ENCODE peak calls at places on chromosomes 2 and 18, in six cellular contexts. K is heart left ventricle; I is effector memory CD4-positive, alpha-beta T cell; Q is sigmoid colon; V is HCT116; R is H9. J is an unnamed sample. For H3K4me1, the result is how much of the 10 kb centered on the place peaks cover.

GRCh38 chr2:207748993-207749392 is 20.7 kb downstream of the FZD5 start:
- DNase-seq in I (no peak), K (no peak), Q (no peak), R (no peak), V (no peak), J (no peak)

GRCh38 chr2:55864351-55865084 is 59.1 kb downstream of the EFEMP1 start:
- DNase-seq in Q (no peak), I (no peak), R (no peak), K (no peak), V (no peak), J (no peak)

GRCh38 chr2:222506230-222506934 is 82.0 kb downstream of the SGPP2 start:
- DNase-seq in Q (no peak), R (no peak), K (no peak), I (no peak), V (no peak), J (no peak)

GRCh38 chr2:79530443-79530842 is 17.6 kb downstream of the CTNNA2 start:
- DNase-seq in K (no peak), R (no peak), Q (no peak), V (no peak), I (no peak), J (no peak)

GRCh38 chr18:64103979-64104378 is 44.9 kb downstream of the LINC00305 start:
- DNase-seq in I (no peak), V (no peak), K (no peak), R (peak), Q (no peak), J (no peak)

GRCh38 chr2:215736653-215737290 is 276.6 kb downstream of the MREG start:
- DNase-seq in V (peak), R (peak), I (no peak), K (no peak), Q (no peak), J (no peak)

GRCh38 chr2:241815477-241816430 is 6.8 kb downstream of the NEU4 start:
- DNase-seq in R (peak), K (peak), I (no peak), Q (peak), V (no peak), J (peak)

GRCh38 chr18:22428672-22429071 is 11.0 kb upstream of the CTAGE1 start:
- DNase-seq in V (no peak), I (no peak), R (no peak), Q (no peak), K (no peak), J (no peak)

GRCh38 chr18:61662726-61663125 is 230.1 kb downstream of the RNF152 start:
- DNase-seq in I (no peak), K (no peak), Q (no peak), V (no peak), R (no peak), J (no peak)

GRCh38 chr2:160293401-160293911 is 93.4 kb upstream of the ITGB6 start:
- DNase-seq in K (no peak), Q (peak), I (no peak), V (no peak), R (no peak), J (peak)

GRCh38 chr2:30239308-30240161 is 8.2 kb downstream of the LBH start:
- DNase-seq in I (peak), K (peak), Q (peak), R (peak), V (peak), J (no peak)

GRCh38 chr2:152644197-152644873 is 72.9 kb downstream of the PRPF40A start:
- DNase-seq in R (no peak), V (no peak), Q (no peak), K (no peak), I (no peak), J (no peak)

GRCh38 chr2:14930441-14930840 is 297.9 kb downstream of the LRATD1 start:
- DNase-seq in V (no peak), K (no peak), R (no peak), I (no peak), Q (no peak), J (no peak)

GRCh38 chr2:163453920-163454319 is 281.9 kb downstream of the FIGN start:
- DNase-seq in K (no peak), I (no peak), Q (no peak), R (no peak), V (no peak), J (no peak)

GRCh38 chr2:68253211-68254068 is 1.1 kb upstream of the PPP3R1 start:
- DNase-seq in R (no peak), V (no peak), I (no peak), K (no peak), Q (no peak), J (no peak)

GRCh38 chr2:230985519-230986231 is 10.2 kb upstream of the SPATA3 start:
- DNase-seq in V (no peak), I (no peak), R (no peak), K (no peak), Q (peak), J (peak)

GRCh38 chr2:64899081-64899865 is 89.9 kb upstream of the SLC1A4 start:
- DNase-seq in Q (no peak), I (no peak), V (no peak), K (no peak), R (no peak), J (peak)

GRCh38 chr2:121104721-121105141 is 180.3 kb downstream of the TFCP2L1 start:
- DNase-seq in I (no peak), Q (peak), R (no peak), K (no peak), V (no peak), J (peak)

DNA sequence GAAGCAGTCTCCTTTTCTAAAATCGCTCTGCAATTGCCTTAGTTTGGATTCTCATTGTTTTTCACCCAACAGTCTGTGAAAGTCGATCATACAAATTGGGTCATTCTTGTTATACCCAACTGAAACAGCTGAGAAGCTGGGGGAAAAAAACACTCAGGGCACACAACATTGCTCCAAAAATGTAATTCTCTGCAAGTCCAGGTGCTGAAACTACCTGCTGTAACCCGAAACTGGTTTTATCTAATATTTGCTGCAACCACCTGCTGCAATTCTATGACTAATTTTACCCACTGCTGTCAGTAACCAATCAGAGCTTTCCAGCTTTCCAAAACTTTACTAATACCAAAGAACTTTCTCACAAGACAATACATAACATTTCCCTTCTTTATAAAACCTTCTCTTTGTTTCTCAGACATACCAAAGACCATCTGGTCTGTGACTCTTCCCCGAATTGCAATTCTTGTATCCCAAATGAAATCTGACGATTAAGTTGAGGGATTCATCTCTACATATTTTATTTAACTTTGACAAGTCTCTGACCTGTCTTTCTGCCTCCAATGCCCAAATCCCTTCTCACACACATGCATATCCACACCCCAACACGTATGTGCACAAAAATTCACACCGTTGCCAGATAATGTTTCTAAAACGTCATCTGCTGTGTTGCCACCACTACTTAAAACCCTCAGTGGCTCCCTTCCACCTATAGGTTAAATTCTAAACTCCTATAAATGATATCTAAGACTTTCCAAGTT is 198.3 kb downstream of the PIEZO2 start:
- DNase-seq in I (no peak), R (no peak), K (no peak), Q (no peak), V (no peak), J (no peak)
- H3K4me1 ChIP-seq in I (under half), R (under half), K (under half), Q (under half), V (under half), J (under half)

GRCh38 chr18:49178736-49179135 is 228.0 kb upstream of the SMAD7 start:
- DNase-seq in R (no peak), I (no peak), V (peak), K (no peak), Q (no peak), J (no peak)

GRCh38 chr18:49185636-49186035 is 234.9 kb upstream of the SMAD7 start:
- DNase-seq in I (no peak), V (no peak), R (no peak), K (no peak), Q (no peak), J (no peak)

GRCh38 chr18:49186242-49186641 is 235.5 kb upstream of the SMAD7 start:
- DNase-seq in Q (no peak), I (no peak), R (no peak), K (no peak), V (no peak), J (no peak)

GRCh38 chr18:49179222-49179621 is 228.5 kb upstream of the SMAD7 start:
- DNase-seq in Q (no peak), R (no peak), V (no peak), I (no peak), K (no peak), J (no peak)

GRCh38 chr18:49183921-49184320 is 233.2 kb upstream of the SMAD7 start:
- DNase-seq in Q (no peak), R (no peak), I (no peak), K (no peak), V (no peak), J (no peak)
- H3K4me1 ChIP-seq in Q (under half), R (under half), I (under half), K (under half), V (under half), J (under half)

GRCh38 chr2:60413819-60414178 is 139.7 kb downstream of the BCL11A start:
- DNase-seq in Q (no peak), K (no peak), I (no peak), V (no peak), R (no peak), J (no peak)

GRCh38 chr2:60412626-60413025 is 140.8 kb downstream of the BCL11A start:
- DNase-seq in R (no peak), V (no peak), K (no peak), Q (no peak), I (no peak), J (no peak)

GRCh38 chr2:60411295-60411694 is 142.2 kb downstream of the BCL11A start:
- DNase-seq in I (no peak), R (no peak), Q (no peak), K (no peak), V (no peak), J (no peak)

GRCh38 chr2:60414731-60415130 is 138.7 kb downstream of the BCL11A start:
- DNase-seq in I (no peak), R (no peak), Q (no peak), V (no peak), K (no peak), J (no peak)

DNA sequence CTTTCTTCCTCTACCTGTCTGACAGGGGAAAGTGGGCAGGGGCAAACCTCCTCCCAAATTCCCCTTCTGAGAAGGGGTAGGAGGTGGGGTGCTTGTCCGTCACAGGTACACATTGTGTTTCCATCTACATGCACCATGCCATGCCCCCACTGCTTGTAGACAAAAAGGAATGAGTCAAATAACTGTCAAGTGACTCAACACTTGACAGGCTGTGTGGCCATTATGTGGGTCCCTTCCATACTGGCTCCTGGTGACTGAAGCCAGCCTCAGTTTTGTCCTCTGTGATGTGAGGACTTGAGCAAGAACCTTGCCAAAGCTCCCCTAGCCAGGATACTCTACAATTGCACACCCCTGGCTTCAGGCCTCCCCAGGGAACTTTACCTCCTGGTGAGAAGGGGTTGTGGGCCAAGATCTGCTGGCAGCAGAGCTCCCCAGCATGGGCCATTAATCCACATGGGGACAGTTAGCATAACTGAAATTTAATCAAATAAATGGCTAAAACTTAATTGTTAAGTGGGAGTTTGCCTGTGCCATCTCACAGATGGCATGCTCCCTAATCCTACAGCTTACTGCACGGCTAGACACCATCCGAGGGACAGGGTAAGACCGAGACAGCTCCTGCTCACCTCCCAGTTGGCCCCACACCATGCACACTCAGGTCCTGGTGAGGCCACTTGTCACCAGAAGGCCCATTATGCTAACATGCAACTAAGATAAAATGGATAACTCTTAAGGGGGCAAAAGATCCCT is 140.2 kb downstream of the BCL11A start:
- DNase-seq in R (no peak), V (no peak), K (no peak), Q (no peak), I (no peak), J (no peak)
- H3K4me1 ChIP-seq in R (under half), V (under half), K (under half), Q (under half), I (under half), J (under half)

GRCh38 chr2:74844752-74845151 is 10.8 kb downstream of the HK2 start:
- DNase-seq in Q (no peak), I (no peak), K (no peak), V (no peak), R (no peak), J (no peak)

GRCh38 chr2:74845217-74845751 is 11.4 kb downstream of the HK2 start:
- DNase-seq in Q (peak), V (peak), K (peak), R (peak), I (no peak), J (peak)

GRCh38 chr2:74846481-74846880 is 12.6 kb downstream of the HK2 start:
- DNase-seq in K (no peak), I (no peak), R (no peak), V (no peak), Q (no peak), J (no peak)

GRCh38 chr2:74847075-74847858 is 13.3 kb downstream of the HK2 start:
- DNase-seq in K (no peak), I (no peak), Q (no peak), V (no peak), R (no peak), J (no peak)

DNA sequence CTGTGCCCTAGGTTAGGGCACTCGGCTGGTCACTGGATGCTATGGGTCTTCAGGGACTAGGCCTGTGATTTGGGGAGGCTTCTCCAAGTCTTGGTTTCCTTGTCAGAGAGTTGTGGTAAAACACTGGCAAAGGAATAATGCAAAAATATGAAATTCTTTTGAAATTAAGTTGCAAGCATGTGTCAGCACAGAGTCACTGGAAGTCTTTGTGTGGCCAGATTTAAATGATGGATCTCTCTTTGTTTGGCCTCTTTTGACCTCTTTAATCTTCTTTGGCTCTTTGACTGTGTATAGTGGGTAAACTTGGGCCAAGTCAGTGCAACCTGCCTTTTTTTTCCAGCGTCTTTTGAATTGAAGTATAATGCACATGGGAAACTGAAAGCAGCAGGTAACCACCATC is 12.1 kb downstream of the HK2 start:
- DNase-seq in Q (no peak), I (no peak), V (no peak), R (no peak), K (no peak), J (no peak)
- H3K4me1 ChIP-seq in Q (under half), I (half or more), V (half or more), R (under half), K (under half), J (under half)

GRCh38 chr2:9549420-9549819 is 6.2 kb downstream of the ADAM17 start:
- DNase-seq in Q (no peak), K (no peak), R (no peak), V (no peak), I (no peak), J (no peak)
- H3K4me1 ChIP-seq in Q (under half), K (under half), R (under half), V (under half), I (under half), J (half or more)